ENCODE peak calls at places on chromosomes 5 and 9, in five cellular contexts. G is CD8-positive, alpha-beta T cell; V is GM23338; C is MM.1S; I is H1. H is an unnamed sample.

GRCh38 chr5:111066261-111066938 is 5.1 kb upstream of the TSLP start:
- DNase-seq in G (no peak), V (no peak), C (no peak), I (no peak), H (no peak)

GRCh38 chr5:131357739-131358561 is 94.1 kb downstream of the CDC42SE2 start:
- DNase-seq in G (no peak), V (no peak), C (no peak), I (no peak), H (no peak)

GRCh38 chr5:33261305-33261704 is 179.5 kb upstream of the TARS1 start:
- DNase-seq in G (no peak), V (no peak), C (no peak), I (no peak), H (no peak)

GRCh38 chr5:109718632-109719031 is 28.9 kb downstream of the MAN2A1 start:
- DNase-seq in G (no peak), V (no peak), C (no peak), I (no peak), H (no peak)

GRCh38 chr5:56640763-56641406 is 174.5 kb upstream of the MAP3K1 start:
- DNase-seq in G (no peak), V (no peak), C (no peak), I (no peak), H (no peak)

GRCh38 chr9:90836396-90837080 is 34.9 kb downstream of the SYK start:
- DNase-seq in G (no peak), V (no peak), C (no peak), I (no peak), H (no peak)

GRCh38 chr5:87390075-87390474 is 22.7 kb downstream of the CCNH start:
- DNase-seq in G (no peak), V (no peak), C (peak; percentile 62), I (no peak), H (no peak)

GRCh38 chr5:158393457-158393856 is 534.5 kb upstream of the CLINT1 start:
- DNase-seq in G (no peak), V (no peak), C (no peak), I (no peak), H (no peak)

GRCh38 chr5:106759581-106759980 is 911.2 kb downstream of the EFNA5 start:
- DNase-seq in G (no peak), V (no peak), C (no peak), I (no peak), H (no peak)

DNA sequence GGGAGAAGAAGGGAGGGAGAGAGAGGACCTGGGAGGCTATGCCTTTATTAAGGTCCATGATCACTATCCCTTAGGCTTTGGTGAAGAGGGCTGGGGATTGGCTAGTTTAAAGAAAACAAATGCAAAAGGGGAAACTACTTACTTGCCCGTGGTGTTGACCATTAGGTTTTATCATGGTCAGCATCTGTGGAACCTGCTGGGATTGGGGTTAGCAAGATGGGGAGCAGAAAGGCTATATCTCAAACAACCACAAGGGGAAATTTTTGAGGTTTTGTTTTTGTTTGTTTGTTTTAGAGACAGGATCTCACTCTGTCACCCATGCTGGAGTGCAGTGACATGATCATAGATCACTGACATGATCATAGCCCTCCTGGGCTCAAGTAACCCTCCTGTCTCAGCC is 9.0 kb upstream of the RAD23B start:
- DNase-seq in G (no peak), V (peak; percentile 52), C (no peak), I (no peak), H (no peak)
- TF ChIP-seq CTCF in G (no peak), V (peak; percentile 37), C (peak; percentile 12), I (peak; percentile 11), H (no peak)

GRCh38 chr9:34016149-34016548 is 32.5 kb downstream of the UBAP2 start:
- DNase-seq in G (no peak), V (no peak), C (no peak), I (no peak), H (no peak)

DNA sequence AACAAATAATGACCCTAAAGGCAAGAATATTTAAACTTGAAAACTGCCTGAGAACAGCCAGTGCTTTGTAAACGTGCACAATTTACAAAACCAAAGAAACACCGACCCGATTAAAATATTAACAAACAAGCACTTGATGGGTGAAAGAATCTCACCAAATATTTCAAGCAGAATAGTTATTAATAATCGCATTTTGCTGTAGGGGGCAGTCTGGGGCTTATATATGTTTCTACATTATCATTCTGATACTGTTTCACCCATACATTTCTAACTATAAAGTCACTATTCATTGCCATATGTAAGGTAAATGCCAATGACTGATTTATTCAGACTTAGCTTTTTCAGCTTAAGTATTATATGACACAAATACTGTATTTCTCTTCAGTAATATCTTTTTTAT is 37.7 kb downstream of the UBAP2 start:
- DNase-seq in G (no peak), V (no peak), C (peak; percentile 41), I (no peak), H (no peak)
- H3K4me3 ChIP-seq in G (no peak overlapping the region), V (no peak overlapping the region), C (no peak overlapping the region), I (no peak overlapping the region), H (no peak overlapping the region)

DNA sequence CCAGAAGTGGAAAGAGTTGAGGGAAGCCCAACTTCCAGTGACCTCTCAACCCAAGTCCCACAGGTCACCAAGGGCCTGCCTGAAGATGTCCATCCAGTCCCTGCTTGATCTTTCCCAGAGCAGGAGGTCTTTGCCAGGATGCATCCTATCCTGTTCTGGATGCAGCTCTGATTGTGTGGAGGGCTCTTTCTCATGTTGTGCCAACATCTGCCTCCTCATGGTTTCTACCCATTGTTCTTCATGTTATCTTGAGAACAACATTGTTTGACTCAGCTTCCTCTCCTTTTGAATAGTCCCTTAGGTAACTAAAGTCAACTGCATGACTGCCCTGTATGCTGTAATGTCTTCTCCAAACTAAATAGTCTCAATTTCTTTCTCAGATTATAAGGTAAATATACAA is 169.3 kb downstream of the CCDC192 start:
- DNase-seq in G (no peak), V (no peak), C (no peak), I (no peak), H (no peak)
- H3K27ac ChIP-seq in G (no peak overlapping the region), V (no peak overlapping the region), C (no peak overlapping the region), I (no peak overlapping the region), H (no peak overlapping the region)

DNA sequence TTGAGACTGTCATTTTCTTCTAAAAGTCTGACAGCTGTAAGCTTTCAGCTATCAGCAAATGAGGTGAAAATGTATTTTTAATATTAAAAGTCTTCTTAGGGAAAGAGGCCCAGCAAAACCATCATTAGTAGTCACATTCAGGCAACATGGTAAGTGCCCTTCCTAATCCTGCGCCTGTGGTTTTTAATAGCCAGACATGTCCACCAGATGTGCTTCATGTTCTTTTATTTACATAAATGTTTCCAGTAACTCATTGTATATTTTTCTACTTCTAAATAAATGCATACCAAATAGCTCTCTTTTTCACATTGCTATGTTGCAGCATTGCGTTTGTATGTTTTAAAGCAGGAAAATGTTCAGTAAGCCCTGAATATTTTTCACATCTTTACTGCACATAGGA is 50.5 kb downstream of the RASGRF2 start:
- DNase-seq in G (no peak), V (no peak), C (no peak), I (no peak), H (no peak)
- TF ChIP-seq CTCF in G (no peak), V (no peak), C (no peak), I (no peak), H (no peak)

GRCh38 chr5:35199886-35200285 is 30.4 kb downstream of the PRLR start:
- DNase-seq in G (no peak), V (no peak), C (no peak), I (no peak), H (no peak)
- H3K4me3 ChIP-seq in G (no peak overlapping the region), V (no peak overlapping the region), C (no peak overlapping the region), I (no peak overlapping the region), H (no peak overlapping the region)

GRCh38 chr9:749712-750111 is 91.8 kb upstream of the DMRT1 start:
- DNase-seq in G (peak; percentile 9), V (no peak), C (peak; percentile 49), I (no peak), H (no peak)

GRCh38 chr9:748861-749497 is 92.5 kb upstream of the DMRT1 start:
- DNase-seq in G (no peak), V (no peak), C (no peak), I (no peak), H (no peak)

GRCh38 chr9:752201-752600 is 89.3 kb upstream of the DMRT1 start:
- DNase-seq in G (no peak), V (no peak), C (no peak), I (no peak), H (no peak)

GRCh38 chr9:751137-752051 is 90.1 kb upstream of the DMRT1 start:
- DNase-seq in G (no peak), V (no peak), C (no peak), I (no peak), H (no peak)

DNA sequence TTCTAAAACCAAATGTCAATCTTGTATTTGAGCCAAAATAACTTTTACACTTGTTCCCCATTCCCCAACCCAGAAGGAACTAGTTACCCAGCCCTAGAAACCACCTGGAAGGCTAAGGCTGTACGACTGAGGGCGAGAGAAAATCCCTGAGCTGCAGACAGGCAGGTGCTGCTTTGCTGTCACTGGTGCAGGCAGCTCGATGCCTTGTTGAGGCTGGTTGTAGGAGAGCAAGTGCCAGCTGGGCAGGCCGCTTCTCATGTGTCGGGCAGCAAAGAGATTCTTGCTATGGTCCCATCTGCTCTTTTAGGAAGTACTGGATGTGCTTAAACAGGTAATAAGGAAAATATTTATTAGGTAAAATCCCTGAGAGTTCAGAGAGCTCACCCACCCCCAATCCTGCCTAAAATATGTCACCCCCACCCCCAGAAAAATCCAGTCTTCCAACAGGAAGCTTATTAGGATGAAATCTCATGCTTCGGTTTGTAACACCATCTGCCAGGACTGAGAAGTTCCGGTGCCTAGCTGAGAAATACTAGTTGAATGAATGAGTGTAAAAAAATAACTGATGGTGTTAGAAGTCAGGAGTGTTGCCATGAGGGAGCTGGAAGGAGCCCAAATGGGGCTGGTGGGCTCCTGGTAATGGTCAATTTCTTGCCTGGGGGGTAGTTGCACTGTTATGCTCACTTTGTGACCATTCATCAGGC is 91.1 kb upstream of the DMRT1 start:
- DNase-seq in G (no peak), V (no peak), C (no peak), I (no peak), H (no peak)
- H3K27ac ChIP-seq in G (no peak overlapping the region), V (no peak overlapping the region), C (no peak overlapping the region), I (no peak overlapping the region), H (peak overlapping the region; percentile 81)